ENCODE peak calls at places on chromosomes 2 and 18, in five cellular contexts. K is A673, O is AG04450, Y is upper lobe of right lung, H is AG10803. R is an unnamed sample.

GRCh38 chr2:159968282-159968900 is 94.0 kb downstream of the PLA2R1 start:
- DNase-seq in K (peak; percentile 60), O (no peak), Y (no peak), H (peak; percentile 39), R (peak; percentile 69)

GRCh38 chr2:226020179-226020578 is 620.7 kb downstream of the NYAP2 start:
- DNase-seq in K (no peak), O (no peak), Y (no peak), H (peak; percentile 15), R (peak; percentile 46)

GRCh38 chr2:147045113-147045512 is 799.7 kb upstream of the ACVR2A start:
- DNase-seq in K (peak; percentile 73), O (no peak), Y (peak; percentile 45), H (peak; percentile 50), R (peak; percentile 76)

GRCh38 chr2:177172034-177172880 is 40.3 kb upstream of the HNRNPA3 start:
- DNase-seq in K (no peak), O (peak; percentile 33), Y (no peak), H (peak; percentile 80), R (peak; percentile 63)

GRCh38 chr2:7014201-7014640 is 97.0 kb downstream of the RNF144A start:
- DNase-seq in K (peak; percentile 44), O (no peak), Y (no peak), H (peak; percentile 61), R (peak; percentile 59)

GRCh38 chr2:222862068-222862914 is 1.5 kb downstream of the ACSL3 start:
- DNase-seq in K (peak; percentile 47), O (no peak), Y (no peak), H (peak; percentile 53), R (peak; percentile 56)

GRCh38 chr2:37625781-37626548 is 45.5 kb downstream of the CDC42EP3 start:
- DNase-seq in K (no peak), O (no peak), Y (no peak), H (peak; percentile 79), R (no peak)

GRCh38 chr2:103859238-103859637 is 994.7 kb upstream of the POU3F3 start:
- DNase-seq in K (no peak), O (no peak), Y (no peak), H (no peak), R (no peak)

GRCh38 chr18:45621068-45621511 is 5.8 kb downstream of the SLC14A2 start:
- DNase-seq in K (peak; percentile 67), O (no peak), Y (no peak), H (peak; percentile 51), R (peak; percentile 58)

GRCh38 chr18:48408727-48409590 is at the start of gene ZBTB7C:
- DNase-seq in K (peak; percentile 37), O (no peak), Y (peak; percentile 77), H (peak; percentile 12), R (peak; percentile 12)

DNA sequence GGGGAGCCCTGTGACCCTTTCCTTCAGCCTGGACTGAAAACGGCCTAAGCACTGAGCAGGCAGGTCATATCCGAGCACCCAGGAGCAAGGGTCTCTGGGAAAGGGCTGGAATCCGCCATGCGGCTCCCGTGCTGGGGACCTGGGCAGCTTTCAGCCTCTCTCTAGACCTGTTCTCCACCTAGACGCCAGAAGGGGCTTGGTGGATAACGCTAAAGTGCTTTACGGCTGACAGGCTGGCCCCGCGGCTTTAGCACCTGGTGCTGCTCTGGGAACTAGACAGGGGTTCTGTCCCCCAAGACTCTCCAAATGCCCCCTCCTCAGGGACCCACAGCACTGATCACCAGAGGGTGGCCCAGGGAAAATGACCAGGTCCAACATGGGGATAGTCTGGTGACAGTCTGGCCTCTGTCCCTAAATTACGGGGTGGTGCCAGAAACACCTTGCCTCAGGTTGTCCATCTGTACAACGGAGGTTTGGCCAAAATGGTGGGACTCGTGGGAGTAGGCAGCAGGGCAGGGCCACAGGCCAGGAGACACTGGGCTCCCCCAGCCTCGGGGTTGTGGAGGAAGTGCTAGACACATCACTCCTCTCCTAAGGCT is 13.0 kb downstream of the SDC1 start:
- DNase-seq in K (no peak), O (no peak), Y (no peak), H (no peak), R (no peak)
- H3K4me3 ChIP-seq in K (no peak overlapping the region), O (no peak overlapping the region), Y (no peak overlapping the region), H (no peak overlapping the region), R (no peak overlapping the region)

GRCh38 chr2:91477731-91478672 is 2786.5 kb downstream of the RPIA start:
- DNase-seq in K (peak; percentile 44), O (no peak), Y (peak; percentile 71), H (no peak), R (no peak)
- H3K4me3 ChIP-seq in K (peak overlapping the region; percentile 38), O (peak overlapping the region; percentile 31), Y (peak overlapping the region; percentile 51), H (peak overlapping the region; percentile 33), R (peak overlapping the region; percentile 30)

GRCh38 chr2:47070920-47071824 is 83.9 kb downstream of the STPG4 start:
- DNase-seq in K (no peak), O (peak; percentile 80), Y (peak; percentile 83), H (peak; percentile 95), R (peak; percentile 95)
- H3K4me3 ChIP-seq in K (no peak overlapping the region), O (no peak overlapping the region), Y (no peak overlapping the region), H (no peak overlapping the region), R (no peak overlapping the region)

GRCh38 chr2:240604939-240605716 is 18.6 kb downstream of the CAPN10 start:
- DNase-seq in K (no peak), O (no peak), Y (peak; percentile 59), H (no peak), R (no peak)
- H3K4me3 ChIP-seq in K (no peak overlapping the region), O (no peak overlapping the region), Y (no peak overlapping the region), H (no peak overlapping the region), R (no peak overlapping the region)

DNA sequence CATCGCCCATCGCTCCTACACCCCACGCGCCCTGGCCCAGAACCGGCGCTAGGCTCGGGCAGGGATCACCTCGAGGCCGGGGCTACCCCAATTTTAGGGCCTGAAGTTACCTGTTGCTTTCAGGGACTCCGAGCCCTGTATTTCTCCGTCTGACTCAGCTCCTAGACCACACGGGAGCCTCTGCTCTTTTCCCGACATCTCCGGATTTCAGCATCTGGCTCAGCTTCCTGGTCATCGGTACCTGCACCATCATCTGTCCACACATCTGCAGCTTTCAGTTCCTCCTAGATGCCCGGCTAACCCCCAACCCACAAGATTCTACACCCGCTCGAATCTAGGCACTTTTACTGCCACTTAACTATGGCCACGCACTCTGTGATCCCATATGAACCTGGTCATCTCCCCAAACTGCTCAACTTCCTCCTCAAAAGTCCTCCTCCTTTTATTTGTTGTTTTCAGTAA is 12.1 kb upstream of the HMSD start:
- DNase-seq in K (no peak), O (no peak), Y (no peak), H (no peak), R (no peak)
- H3K4me3 ChIP-seq in K (peak overlapping the region; percentile 60), O (peak overlapping the region; percentile 68), Y (peak overlapping the region; percentile 47), H (peak overlapping the region; percentile 77), R (peak overlapping the region; percentile 57)

DNA sequence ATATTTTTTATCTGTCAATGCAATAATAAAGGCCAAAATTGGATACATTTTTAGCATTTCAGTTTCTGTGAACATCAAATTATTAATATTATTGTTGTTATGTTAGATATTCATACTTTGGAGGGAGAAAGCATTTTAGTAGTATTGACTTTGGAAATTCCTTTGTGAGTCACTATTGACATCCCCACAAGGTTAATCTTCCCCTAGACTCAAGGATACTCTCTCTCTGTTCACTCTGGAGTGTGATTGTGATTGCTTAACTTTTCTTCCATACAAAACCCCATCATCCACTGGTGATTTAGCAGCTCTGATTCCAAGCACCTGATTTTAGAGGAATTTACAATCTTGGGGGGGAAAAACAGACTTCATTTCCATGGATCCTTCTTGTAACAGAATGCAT is 352.0 kb downstream of the THSD7B start:
- DNase-seq in K (no peak), O (no peak), Y (no peak), H (peak; percentile 53), R (no peak)
- H3K4me3 ChIP-seq in K (no peak overlapping the region), O (no peak overlapping the region), Y (no peak overlapping the region), H (no peak overlapping the region), R (no peak overlapping the region)

GRCh38 chr2:17652681-17653080 is 100.9 kb downstream of the SMC6 start:
- DNase-seq in K (no peak), O (no peak), Y (no peak), H (no peak), R (no peak)
- H3K4me3 ChIP-seq in K (no peak overlapping the region), O (no peak overlapping the region), Y (no peak overlapping the region), H (no peak overlapping the region), R (no peak overlapping the region)

GRCh38 chr2:237701859-237702370 is 74.5 kb downstream of the LRRFIP1 start:
- DNase-seq in K (no peak), O (no peak), Y (no peak), H (no peak), R (no peak)

GRCh38 chr2:237699870-237700582 is 72.6 kb downstream of the LRRFIP1 start:
- DNase-seq in K (no peak), O (no peak), Y (peak; percentile 38), H (no peak), R (no peak)

GRCh38 chr2:237702439-237703397 is 75.3 kb downstream of the LRRFIP1 start:
- DNase-seq in K (peak; percentile 65), O (no peak), Y (no peak), H (peak; percentile 76), R (peak; percentile 61)

GRCh38 chr2:237700583-237701032 is 73.2 kb downstream of the LRRFIP1 start:
- DNase-seq in K (peak; percentile 96), O (no peak), Y (peak; percentile 67), H (peak; percentile 41), R (peak; percentile 90)

DNA sequence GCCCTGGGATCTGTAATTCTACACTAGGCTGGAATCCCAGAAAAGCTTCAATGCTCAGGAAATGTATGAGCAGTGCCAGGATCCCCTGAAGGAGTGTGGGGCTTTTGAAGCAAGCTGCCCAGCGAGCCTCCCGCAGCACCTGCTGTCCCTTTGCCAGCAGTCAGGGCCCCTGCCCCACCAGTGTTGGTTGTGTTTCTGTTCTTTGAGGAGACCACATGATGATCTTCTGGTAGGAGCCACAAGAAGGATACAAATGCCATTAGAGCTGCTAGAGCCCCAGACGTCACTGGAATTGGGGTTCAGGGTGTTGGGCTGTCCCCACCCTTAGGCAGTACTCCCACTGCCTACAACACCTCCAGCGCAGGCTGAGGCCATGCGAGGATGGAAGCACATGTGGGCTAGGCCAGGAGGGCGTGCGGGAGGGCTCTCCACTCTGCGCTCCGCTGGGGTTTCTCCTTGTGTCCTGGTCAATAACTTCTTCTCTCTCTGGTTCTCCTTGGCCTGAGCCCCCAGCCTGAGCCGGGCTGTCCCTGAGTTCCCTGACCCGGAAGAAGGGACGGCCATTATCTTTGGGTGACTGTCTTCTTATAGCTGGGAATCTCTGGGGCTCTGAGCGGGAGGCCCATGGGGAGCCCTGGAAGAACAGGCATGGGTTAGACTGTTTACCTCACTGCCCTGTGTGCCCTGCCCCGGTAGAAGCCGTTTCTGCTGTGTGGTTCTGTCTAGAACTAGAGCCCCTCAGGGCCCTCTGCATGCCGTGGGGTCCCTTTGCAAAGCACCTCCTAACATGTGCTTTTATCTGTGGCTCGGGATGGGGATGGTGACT is 73.9 kb downstream of the LRRFIP1 start:
- DNase-seq in K (no peak), O (no peak), Y (peak; percentile 50), H (no peak), R (no peak)
- H3K4me3 ChIP-seq in K (no peak overlapping the region), O (no peak overlapping the region), Y (no peak overlapping the region), H (no peak overlapping the region), R (no peak overlapping the region)

GRCh38 chr18:34707670-34708069 is 2.4 kb upstream of the DTNA start:
- DNase-seq in K (peak; percentile 94), O (peak; percentile 82), Y (no peak), H (peak; percentile 90), R (peak; percentile 95)

GRCh38 chr18:34709631-34710429 is at the start of gene DTNA:
- DNase-seq in K (peak; percentile 89), O (peak; percentile 83), Y (no peak), H (peak; percentile 98), R (peak; percentile 96)

GRCh38 chr18:34709104-34709503 is 994 bp upstream of the DTNA start:
- DNase-seq in K (peak; percentile 57), O (peak; percentile 64), Y (no peak), H (peak; percentile 93), R (peak; percentile 81)

GRCh38 chr18:34704823-34705222 is 5.3 kb upstream of the DTNA start:
- DNase-seq in K (no peak), O (no peak), Y (no peak), H (no peak), R (no peak)

GRCh38 chr18:34710430-34711386 is 610 bp downstream of the DTNA start:
- DNase-seq in K (peak; percentile 66), O (no peak), Y (no peak), H (peak; percentile 89), R (peak; percentile 78)
- H3K4me3 ChIP-seq in K (peak overlapping the region; percentile 44), O (peak overlapping the region; percentile 59), Y (peak overlapping the region; percentile 9), H (peak overlapping the region; percentile 48), R (peak overlapping the region; percentile 48)

R was measured in cardiac fibroblast.